ENCODE peak calls at places on chromosome 14, in six cellular contexts. Y is neural progenitor cell, L is HCT116, S is A673, J is hepatocyte, I is endothelial cell of umbilical vein. X is an unnamed sample.

GRCh38 chr14:61918998-61919397 is 156.8 kb downstream of the SNAPC1 start:
- DNase-seq in I (no peak), S (no peak), J (no peak), L (no peak), Y (no peak), X (no peak)

GRCh38 chr14:44204061-44204815 is 302.8 kb downstream of the FSCB start:
- DNase-seq in J (no peak), L (no peak), S (peak), I (no peak), Y (no peak), X (no peak)

GRCh38 chr14:97233319-97233980 is 436.3 kb downstream of the VRK1 start:
- DNase-seq in L (no peak), Y (no peak), J (no peak), S (peak), I (no peak), X (no peak)

GRCh38 chr14:96164861-96165490 is 39.7 kb upstream of the BDKRB2 start:
- DNase-seq in S (no peak), Y (no peak), J (no peak), L (no peak), I (no peak), X (no peak)

GRCh38 chr14:68548194-68549056 is 244.4 kb downstream of the ZFP36L1 start:
- DNase-seq in J (peak), Y (peak), S (peak), L (peak), I (no peak), X (peak)

GRCh38 chr14:73180385-73180805 is 44.1 kb downstream of the PSEN1 start:
- DNase-seq in Y (no peak), J (peak), S (peak), I (no peak), L (no peak), X (peak)

GRCh38 chr14:71336488-71337192 is 429.4 kb downstream of the PCNX1 start:
- DNase-seq in Y (no peak), I (no peak), S (no peak), J (peak), L (no peak), X (no peak)

GRCh38 chr14:35042632-35043031 is 3.4 kb upstream of the FAM177A1 start:
- DNase-seq in L (no peak), I (no peak), J (no peak), Y (no peak), S (no peak), X (no peak)

GRCh38 chr14:35695647-35696046 is 113.4 kb downstream of the RALGAPA1 start:
- DNase-seq in J (no peak), S (no peak), L (no peak), I (peak), Y (no peak), X (peak)

GRCh38 chr14:76977793-76978730 is 50.4 kb downstream of the IRF2BPL start:
- DNase-seq in I (no peak), L (no peak), Y (no peak), S (no peak), J (peak), X (peak)

GRCh38 chr14:31945074-31945613 is 132.0 kb upstream of the ARHGAP5 start:
- DNase-seq in Y (no peak), J (peak), I (no peak), S (no peak), L (no peak), X (no peak)

GRCh38 chr14:50935126-50936090 is 8.9 kb downstream of the PYGL start:
- DNase-seq in Y (no peak), L (no peak), I (no peak), S (no peak), J (no peak), X (no peak)

GRCh38 chr14:99035268-99035667 is 236.7 kb downstream of the BCL11B start:
- DNase-seq in S (peak), J (peak), Y (no peak), L (no peak), I (no peak), X (peak)

GRCh38 chr14:50943943-50944646 is at the start of gene PYGL:
- DNase-seq in L (peak), S (peak), I (peak), J (peak), Y (peak), X (peak)

GRCh38 chr14:29461131-29461530 is 466.5 kb downstream of the PRKD1 start:
- DNase-seq in L (no peak), I (no peak), S (no peak), Y (no peak), J (no peak), X (no peak)

GRCh38 chr14:77318006-77318553 is 2.6 kb downstream of the POMT2 start:
- DNase-seq in I (no peak), L (no peak), S (no peak), J (no peak), Y (no peak), X (no peak)

GRCh38 chr14:77014004-77014604 is 14.4 kb downstream of the IRF2BPL start:
- DNase-seq in J (peak), I (peak), S (no peak), L (no peak), Y (peak), X (peak)

GRCh38 chr14:37842106-37842505 is 246.7 kb downstream of the TTC6 start:
- DNase-seq in L (no peak), J (no peak), S (no peak), I (no peak), Y (no peak), X (no peak)

GRCh38 chr14:71380271-71380670 is 473.0 kb downstream of the PCNX1 start:
- DNase-seq in Y (no peak), S (peak), I (no peak), J (no peak), L (no peak), X (peak)

GRCh38 chr14:32508281-32508680 is 179.2 kb downstream of the AKAP6 start:
- DNase-seq in J (no peak), L (no peak), S (peak), I (no peak), Y (no peak), X (no peak)

GRCh38 chr14:99909500-99910064 is 116.4 kb downstream of the EML1 start:
- DNase-seq in J (peak), Y (no peak), L (no peak), S (no peak), I (no peak), X (no peak)

GRCh38 chr14:68670344-68670725 is 122.5 kb downstream of the ZFP36L1 start:
- DNase-seq in Y (no peak), J (no peak), I (no peak), L (no peak), S (no peak), X (no peak)

GRCh38 chr14:72613196-72613974 is 280.5 kb downstream of the DPF3 start:
- DNase-seq in L (no peak), I (peak), Y (no peak), J (peak), S (no peak), X (no peak)

GRCh38 chr14:101025656-101026055 is 122.1 kb upstream of the RTL1 start:
- DNase-seq in S (no peak), L (no peak), I (no peak), Y (no peak), J (no peak), X (no peak)

GRCh38 chr14:65210118-65210826 is 108.0 kb upstream of the MAX start:
- DNase-seq in I (peak), Y (no peak), S (no peak), L (no peak), J (no peak), X (peak)

GRCh38 chr14:32588448-32589320 is 259.6 kb downstream of the AKAP6 start:
- DNase-seq in S (peak), Y (peak), L (peak), I (peak), J (peak), X (peak)

GRCh38 chr14:71491925-71492324 is 440.3 kb upstream of the RGS6 start:
- DNase-seq in J (no peak), Y (no peak), S (no peak), L (no peak), I (no peak), X (no peak)

GRCh38 chr14:54058501-54058900 is 101.9 kb upstream of the BMP4 start:
- DNase-seq in Y (no peak), L (no peak), I (no peak), J (no peak), S (no peak), X (no peak)
- TF ChIP-seq EZH2 in Y (no peak), L (no peak), I (no peak), J (no peak), S (no peak), X (no peak)

GRCh38 chr14:75127903-75128595 is 1.2 kb upstream of the NEK9 start:
- DNase-seq in Y (no peak), S (no peak), I (peak), J (no peak), L (no peak), X (no peak)

GRCh38 chr14:75125617-75126016 is 1.2 kb downstream of the NEK9 start:
- DNase-seq in Y (no peak), J (no peak), L (no peak), S (no peak), I (peak), X (peak)

GRCh38 chr14:75126679-75127473 is at the start of gene NEK9:
- DNase-seq in J (peak), L (peak), S (peak), Y (peak), I (peak), X (peak)

GRCh38 chr14:75126121-75126544 is 715 bp downstream of the NEK9 start:
- DNase-seq in S (peak), J (no peak), L (no peak), I (peak), Y (no peak), X (no peak)

DNA sequence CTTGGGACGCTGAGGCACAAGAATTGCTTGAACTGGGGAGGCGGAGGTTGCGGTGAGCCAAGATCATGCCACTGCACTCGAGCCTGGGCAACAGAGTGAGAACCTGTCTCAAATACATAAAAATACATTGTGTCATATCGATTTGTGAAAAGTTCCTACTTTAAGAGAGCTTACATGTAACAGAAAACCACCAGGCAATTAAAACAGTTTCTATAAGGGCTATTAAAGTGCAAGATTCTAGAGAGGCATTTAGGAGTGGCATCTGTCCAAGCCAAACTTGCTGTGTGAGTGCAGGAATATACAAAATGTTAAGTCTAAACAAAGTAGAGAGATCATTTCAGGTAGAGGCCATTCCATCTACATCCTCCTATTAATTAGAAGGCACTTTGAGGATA is 1.7 kb upstream of the NEK9 start:
- DNase-seq in J (no peak), L (no peak), Y (no peak), S (no peak), I (no peak), X (no peak)
- H3K4me3 ChIP-seq in J (no peak), L (no peak), Y (no peak), S (no peak), I (no peak), X (no peak)

DNA sequence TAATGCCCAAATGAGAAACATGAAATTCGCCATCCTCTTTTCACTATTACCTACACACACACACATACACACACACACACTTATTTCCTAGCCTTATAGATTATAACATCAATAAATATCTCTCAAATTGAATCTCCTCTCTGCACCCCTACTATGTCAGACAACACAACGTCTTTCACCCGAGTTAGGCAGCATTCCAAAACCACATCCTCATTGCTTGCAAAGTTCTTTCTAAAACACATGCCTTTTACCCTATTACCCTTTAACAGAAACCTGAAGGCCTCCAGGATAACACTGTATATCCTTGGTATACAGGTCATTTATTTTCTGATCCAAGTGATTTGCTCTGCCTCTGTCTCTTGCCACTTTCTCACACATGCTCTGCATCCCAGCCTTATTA is 56.3 kb downstream of the KCNH5 start:
- DNase-seq in L (no peak), I (no peak), Y (no peak), J (no peak), S (no peak), X (peak)
- TF ChIP-seq EZH2 in L (no peak), I (no peak), Y (no peak), J (no peak), S (no peak), X (no peak)

GRCh38 chr14:53946404-53947400 is 9.9 kb downstream of the BMP4 start:
- DNase-seq in S (no peak), Y (peak), J (peak), L (no peak), I (no peak), X (no peak)
- H3K4me3 ChIP-seq in S (no peak), Y (peak), J (peak), L (no peak), I (no peak), X (peak)

GRCh38 chr14:22556990-22557623 is 31.9 kb downstream of the DAD1 start:
- DNase-seq in S (peak), J (peak), L (peak), I (peak), Y (peak), X (peak)
- TF ChIP-seq EZH2 in S (no peak), J (no peak), L (no peak), I (no peak), Y (no peak), X (no peak)

DNA sequence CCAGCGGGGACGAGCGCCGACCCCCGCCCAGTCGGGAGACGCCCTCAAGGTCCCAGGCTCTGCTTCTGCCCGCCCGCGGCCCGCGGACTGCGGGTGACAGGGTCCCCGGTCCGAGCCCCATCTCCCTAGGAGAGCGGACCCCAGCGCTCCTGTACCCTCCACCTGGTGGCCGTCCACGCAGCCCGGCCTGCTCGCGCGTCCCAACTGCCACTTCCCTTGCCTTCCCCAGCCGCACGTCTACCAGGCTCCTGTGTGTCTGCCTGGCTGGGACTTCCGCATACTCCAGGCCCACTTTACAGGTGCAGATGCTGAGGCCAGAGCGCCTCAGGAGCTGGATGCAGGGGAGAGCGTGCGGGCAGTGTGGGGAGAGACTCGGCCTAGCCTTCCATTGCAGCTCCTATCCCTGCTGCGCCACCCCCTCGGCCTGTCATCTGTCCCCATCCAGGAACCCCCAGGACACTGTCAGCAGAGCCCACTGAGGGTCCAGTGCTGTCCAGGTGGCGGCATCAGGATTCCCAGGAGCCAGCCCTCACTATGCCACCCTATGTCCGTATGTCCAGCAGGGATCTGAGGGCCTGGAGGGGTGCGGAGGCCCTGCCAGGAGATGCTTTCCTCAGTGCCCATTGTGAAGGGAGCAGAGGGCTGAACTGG is 8.0 kb upstream of the ANKRD9 start:
- DNase-seq in I (no peak), Y (peak), S (no peak), L (no peak), J (peak), X (no peak)
- H3K4me3 ChIP-seq in I (peak), Y (peak), S (peak), L (no peak), J (peak), X (peak)

GRCh38 chr14:60506462-60506984 is 2.4 kb upstream of the SIX6 start:
- DNase-seq in J (no peak), Y (peak), L (no peak), I (no peak), S (no peak), X (no peak)

GRCh38 chr14:60506010-60506409 is 2.9 kb upstream of the SIX6 start:
- DNase-seq in L (no peak), I (no peak), J (no peak), Y (no peak), S (no peak), X (no peak)

GRCh38 chr14:60506985-60507829 is 1.7 kb upstream of the SIX6 start:
- DNase-seq in L (no peak), Y (peak), J (no peak), S (no peak), I (no peak), X (no peak)

GRCh38 chr14:60508363-60508706 is 611 bp upstream of the SIX6 start:
- DNase-seq in Y (no peak), L (no peak), S (no peak), I (no peak), J (no peak), X (no peak)

GRCh38 chr14:60505448-60505847 is 3.5 kb upstream of the SIX6 start:
- DNase-seq in I (no peak), L (no peak), Y (peak), J (no peak), S (no peak), X (no peak)
- TF ChIP-seq EZH2 in I (no peak), L (no peak), Y (no peak), J (no peak), S (no peak), X (no peak)

DNA sequence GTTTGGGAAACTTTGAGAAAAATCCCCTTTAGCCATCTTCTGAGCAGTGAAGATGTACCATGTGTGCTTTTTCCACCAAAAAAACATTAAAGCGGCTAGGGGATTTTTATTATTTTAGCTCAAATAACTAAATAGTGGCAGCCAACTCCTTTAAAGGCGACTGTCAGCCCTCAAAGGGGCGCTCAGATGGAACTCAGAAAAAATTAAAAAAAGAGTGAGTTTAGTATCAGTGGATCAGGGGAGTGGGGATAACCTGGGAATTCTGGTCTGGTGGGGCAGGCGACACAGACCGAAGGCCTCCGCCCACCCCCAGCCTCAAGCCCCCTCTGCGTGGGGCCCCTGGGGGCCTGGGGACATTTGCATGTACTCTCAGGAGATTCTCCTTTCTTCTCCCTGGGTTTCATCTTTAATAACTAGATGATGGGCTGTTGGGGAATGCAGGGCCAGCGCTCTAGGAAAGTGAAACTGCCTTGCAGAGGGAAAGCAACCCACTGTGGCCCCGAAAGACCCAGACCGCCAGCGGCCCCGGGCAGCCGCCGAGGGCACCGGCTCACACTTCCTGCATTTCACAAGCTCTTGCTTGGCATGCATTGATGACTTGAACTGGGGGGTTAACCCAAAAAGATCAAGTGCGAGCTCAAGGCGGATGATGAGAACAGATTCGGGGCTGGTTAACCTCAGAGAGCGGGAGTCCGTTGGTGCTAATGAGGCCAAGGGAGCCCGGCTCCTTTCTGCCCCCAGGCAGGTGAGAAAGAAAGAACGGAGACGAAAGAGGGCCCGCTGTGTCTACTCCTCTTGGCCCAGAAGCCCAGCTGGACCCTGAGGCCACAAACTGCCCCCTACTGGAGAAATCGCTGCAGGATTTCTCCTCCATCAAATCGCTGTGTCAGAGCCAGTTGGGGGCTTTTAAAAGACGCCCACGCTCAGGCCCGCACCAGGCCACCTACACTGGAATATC is 7.3 kb upstream of the BATF start:
- DNase-seq in Y (peak), S (no peak), L (no peak), I (peak), J (no peak), X (no peak)
- H3K4me3 ChIP-seq in Y (no peak), S (no peak), L (no peak), I (peak), J (no peak), X (no peak)

GRCh38 chr14:91829511-91829910 is 37.8 kb downstream of the TC2N start:
- DNase-seq in I (no peak), J (no peak), Y (no peak), L (no peak), S (no peak), X (no peak)
- TF ChIP-seq EZH2 in I (no peak), J (no peak), Y (no peak), L (no peak), S (no peak), X (no peak)

DNA sequence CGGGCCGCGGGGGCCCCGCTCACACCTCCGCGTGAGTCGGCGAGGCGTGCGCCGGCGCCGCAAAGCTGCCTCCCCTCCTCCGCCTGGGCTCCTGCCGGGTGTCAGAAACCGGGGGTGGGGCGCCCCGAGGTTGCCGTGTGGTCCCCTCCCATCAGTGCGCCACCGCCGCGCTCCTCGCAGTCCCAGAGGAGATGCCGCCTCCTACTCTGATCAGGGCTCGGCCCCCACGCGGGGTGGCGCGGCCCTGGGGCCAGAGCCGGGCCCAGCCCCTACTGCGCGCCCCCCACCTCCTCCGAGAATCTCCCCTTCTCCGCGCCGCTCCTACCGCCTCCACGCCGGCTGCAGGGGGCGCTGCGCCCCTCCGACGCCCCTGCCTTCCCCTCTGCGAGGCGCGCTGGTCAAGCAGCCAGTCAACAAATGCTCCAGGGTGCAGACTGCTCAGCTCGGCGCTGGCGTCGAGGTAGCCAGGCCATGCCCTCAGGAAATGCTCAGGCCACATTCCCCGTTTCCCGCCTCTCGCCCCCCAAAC is 467 bp upstream of the JAG2 start:
- DNase-seq in L (no peak), I (peak), Y (peak), J (peak), S (peak), X (no peak)
- H3K4me3 ChIP-seq in L (peak), I (peak), Y (peak), J (no peak), S (peak), X (no peak)